ENCODE peak calls at places on chromosomes 1 and 21, in four cellular contexts. M is WTC11, A is A549, K is HepG2. R is an unnamed sample.
A peak's percentile ranks its signal among the peaks of the same experiment; 100 is the strongest.

GRCh38 chr1:86156571-86157455 is at the start of gene COL24A1:
- DNase-seq in A (no peak), M (peak; percentile 78), K (no peak), R (peak; percentile 6)

GRCh38 chr1:208387908-208388756 is 143.9 kb upstream of the PLXNA2 start:
- DNase-seq in A (no peak), M (no peak), K (no peak), R (no peak)

GRCh38 chr1:226643167-226643566 is 94.6 kb downstream of the STUM start:
- DNase-seq in A (no peak), K (no peak), M (no peak), R (peak; percentile 88)

GRCh38 chr21:20729376-20729775 is 268.8 kb upstream of the NCAM2 start:
- DNase-seq in A (no peak), M (no peak), K (no peak), R (no peak)

GRCh38 chr1:114427612-114428011 is 83.4 kb downstream of the TRIM33 start:
- DNase-seq in M (no peak), A (no peak), K (no peak), R (no peak)

GRCh38 chr1:89719502-89720306 is 86.8 kb downstream of the LRRC8C start:
- DNase-seq in M (no peak), A (no peak), K (no peak), R (peak; percentile 34)

GRCh38 chr1:932178-932520 is 8.4 kb downstream of the SAMD11 start:
- DNase-seq in K (no peak), A (no peak), M (no peak), R (no peak)

GRCh38 chr1:22680736-22681135 is 27.7 kb downstream of the C1QB start:
- DNase-seq in M (no peak), A (no peak), K (no peak), R (no peak)

GRCh38 chr1:10516244-10516643 is 41.5 kb downstream of the PEX14 start:
- DNase-seq in M (no peak), A (no peak), K (peak; percentile 37), R (no peak)

GRCh38 chr1:226814751-226815496 is 55.5 kb upstream of the PSEN2 start:
- DNase-seq in A (peak; percentile 56), M (no peak), K (no peak), R (no peak)

DNA sequence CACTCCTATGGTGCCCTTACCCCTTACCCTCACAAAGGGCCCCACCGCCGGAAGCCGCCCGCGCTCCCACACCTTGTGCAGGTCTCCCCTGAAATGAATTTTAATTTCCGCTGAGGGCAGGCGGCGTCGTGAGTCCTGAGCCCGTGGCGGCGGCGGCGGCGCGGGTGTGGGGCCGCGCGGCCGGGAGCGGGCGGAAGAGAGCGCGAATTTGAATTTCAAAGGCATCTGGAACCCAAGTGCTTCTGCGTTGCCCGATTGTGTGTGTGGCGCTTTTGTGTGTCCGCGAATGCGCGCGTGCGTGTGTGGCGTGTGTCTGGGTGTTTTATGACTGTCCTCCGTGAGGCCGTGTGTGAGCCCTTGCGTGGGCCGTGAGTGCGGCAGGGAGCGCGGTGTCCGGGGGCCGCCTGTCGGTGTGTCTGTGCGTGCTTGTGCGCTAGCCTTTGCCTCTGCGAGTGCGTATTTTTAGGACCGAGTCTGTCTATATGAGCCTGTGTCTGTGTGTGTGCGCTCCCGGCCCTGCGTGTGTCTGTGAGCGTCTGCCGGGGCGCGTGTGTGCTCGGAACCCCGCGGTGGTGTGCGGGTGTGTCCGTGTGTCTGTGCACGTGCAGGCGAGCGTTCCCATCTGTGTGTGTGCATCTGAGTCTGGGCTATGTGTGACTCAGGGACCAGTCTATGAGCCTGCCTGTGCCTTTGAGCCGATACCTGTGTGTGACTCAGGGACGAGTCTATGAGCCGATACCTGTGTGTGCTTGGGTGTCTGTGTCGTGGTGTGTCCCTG is 7.9 kb upstream of the ADGRB2 start:
- DNase-seq in A (no peak), K (no peak), M (no peak), R (no peak)
- TF ChIP-seq HMGXB4 in A (no peak), K (no peak), M (no peak), R (no peak)

GRCh38 chr1:42186172-42186571 is 21.6 kb upstream of the GUCA2A start:
- DNase-seq in M (no peak), A (no peak), K (no peak), R (no peak)
- TF ChIP-seq HMGXB4 in M (no peak), A (no peak), K (no peak), R (no peak)

DNA sequence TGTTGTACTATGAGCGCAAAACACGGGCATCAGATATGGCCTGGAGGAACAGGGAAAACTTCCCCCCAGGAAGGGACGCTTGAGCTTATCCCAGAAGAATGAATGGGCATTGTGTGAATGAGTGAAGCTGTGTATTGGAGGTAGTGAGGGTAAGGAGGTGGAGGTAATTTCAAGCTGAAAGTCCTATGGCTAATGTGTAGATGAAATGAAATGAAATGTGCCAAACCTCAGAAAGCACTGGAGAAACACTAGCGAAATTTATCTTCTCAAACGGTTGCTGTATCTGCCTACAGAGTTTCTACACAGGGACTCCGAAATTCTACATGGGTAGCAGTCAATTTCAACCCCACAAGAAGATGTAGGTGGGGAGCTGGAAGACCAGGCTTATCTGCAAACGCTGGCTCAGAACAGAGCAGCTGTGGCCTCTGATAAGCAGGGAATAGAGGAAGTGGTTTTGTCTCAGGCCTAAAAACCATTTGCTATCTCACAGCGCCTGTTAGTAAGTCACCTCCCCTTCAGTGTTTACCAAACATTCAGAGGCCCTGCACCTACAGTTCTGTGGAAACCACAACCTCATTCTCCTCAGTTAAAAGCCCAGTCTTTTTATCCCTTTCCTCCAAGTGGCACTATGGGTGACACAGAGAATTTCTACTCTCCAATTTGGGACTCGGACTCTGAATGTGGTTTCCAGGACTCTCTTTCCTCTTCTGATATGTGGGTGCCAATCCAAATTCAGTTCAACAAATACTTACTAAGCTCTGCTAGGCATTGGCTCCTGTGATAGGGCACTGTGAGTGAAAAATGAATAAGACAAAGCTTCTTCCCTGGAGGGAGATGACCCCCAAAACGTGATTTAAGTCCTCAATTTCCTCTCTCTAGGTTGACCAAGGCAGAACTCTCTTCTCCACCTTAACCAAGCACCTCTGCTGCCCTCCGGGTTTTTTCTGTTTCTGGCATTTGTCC is 17.1 kb upstream of the SLAMF6 start:
- DNase-seq in K (peak; percentile 9), M (no peak), A (no peak), R (peak; percentile 93)
- TF ChIP-seq HMGXB4 in K (no peak), M (no peak), A (no peak), R (no peak)

GRCh38 chr1:26998319-26999300 is 5.1 kb downstream of the TRNP1 start:
- DNase-seq in K (no peak), M (no peak), A (no peak), R (no peak)

GRCh38 chr1:27000817-27001460 is 7.4 kb downstream of the TRNP1 start:
- DNase-seq in K (no peak), M (no peak), A (no peak), R (no peak)

GRCh38 chr1:27000092-27000816 is 6.8 kb downstream of the TRNP1 start:
- DNase-seq in K (no peak), M (no peak), A (no peak), R (no peak)

GRCh38 chr1:27001570-27002360 is 8.3 kb downstream of the TRNP1 start:
- DNase-seq in K (peak; percentile 50), A (no peak), M (no peak), R (no peak)

GRCh38 chr1:26999440-26999987 is 6.0 kb downstream of the TRNP1 start:
- DNase-seq in A (peak; percentile 80), M (peak; percentile 86), K (peak; percentile 77), R (no peak)
- TF ChIP-seq HMGXB4 in A (no peak), M (no peak), K (no peak), R (no peak)

R was measured in K562.